ENCODE peak calls at places on chromosomes 16 and 17, in ten cellular contexts. A is breast epithelium; X is CD8-positive, alpha-beta memory T cell; Q is neural progenitor cell; B is cardiac muscle cell; Y is transverse colon; P is endodermal cell; W is sigmoid colon; M is left lung; S is adrenal gland. J is an unnamed sample.

GRCh38 chr16:26396511-26397235 is 670.1 kb upstream of the C16orf82 start:
- DNase-seq in A (no peak), X (no peak), Q (peak; percentile 59), B (no peak), Y (no peak), P (no peak), W (no peak), M (no peak), S (no peak), J (no peak)

GRCh38 chr16:81519298-81520150 is 74.9 kb downstream of the CMIP start:
- DNase-seq in A (no peak), X (no peak), Q (no peak), B (no peak), Y (no peak), P (no peak), W (no peak), M (no peak), S (no peak), J (no peak)

GRCh38 chr16:75218256-75219076 is at the start of gene CTRB1:
- DNase-seq in A (no peak), X (no peak), Q (no peak), B (no peak), Y (no peak), P (no peak), W (no peak), M (no peak), S (no peak), J (no peak)

GRCh38 chr17:700504-701094 is 14.0 kb downstream of the VPS53 start:
- DNase-seq in A (no peak), X (peak; percentile 43), Q (peak; percentile 38), B (peak; percentile 61), Y (no peak), P (no peak), W (no peak), M (no peak), S (no peak), J (no peak)

GRCh38 chr16:25966172-25967097 is 274.7 kb downstream of the HS3ST4 start:
- DNase-seq in A (no peak), X (no peak), Q (no peak), B (no peak), Y (no peak), P (no peak), W (no peak), M (no peak), S (no peak), J (no peak)

GRCh38 chr17:64448665-64449512 is at the start of gene MILR1:
- DNase-seq in A (peak; percentile 22), X (no peak), Q (no peak), B (peak; percentile 97), Y (peak; percentile 24), P (no peak), W (peak; percentile 71), M (peak; percentile 61), S (peak; percentile 30), J (no peak)

GRCh38 chr17:50027639-50028206 is 28.2 kb upstream of the ITGA3 start:
- DNase-seq in A (peak; percentile 71), X (no peak), Q (no peak), B (peak; percentile 93), Y (peak; percentile 58), P (peak; percentile 79), W (peak; percentile 90), M (peak; percentile 76), S (peak; percentile 80), J (no peak)

GRCh38 chr17:17096438-17097178 is 54.4 kb downstream of the MPRIP start:
- DNase-seq in A (no peak), X (no peak), Q (no peak), B (peak; percentile 62), Y (peak; percentile 41), P (no peak), W (no peak), M (no peak), S (no peak), J (no peak)

GRCh38 chr17:7883781-7884386 is 4.7 kb upstream of the CHD3 start:
- DNase-seq in A (no peak), X (peak; percentile 26), Q (no peak), B (peak; percentile 42), Y (no peak), P (peak; percentile 20), W (no peak), M (no peak), S (no peak), J (no peak)

GRCh38 chr16:53083123-53083522 is 28.3 kb downstream of the CHD9 start:
- DNase-seq in A (no peak), X (no peak), Q (no peak), B (peak; percentile 39), Y (no peak), P (no peak), W (no peak), M (no peak), S (no peak), J (no peak)

GRCh38 chr16:53087101-53087500 is 32.3 kb downstream of the CHD9 start:
- DNase-seq in A (no peak), X (no peak), Q (no peak), B (peak; percentile 33), Y (no peak), P (peak; percentile 66), W (no peak), M (no peak), S (no peak), J (no peak)

GRCh38 chr16:53084141-53084541 is 29.4 kb downstream of the CHD9 start:
- DNase-seq in A (no peak), X (no peak), Q (no peak), B (no peak), Y (no peak), P (no peak), W (no peak), M (no peak), S (no peak), J (no peak)

GRCh38 chr16:53084736-53085538 is 30.1 kb downstream of the CHD9 start:
- DNase-seq in A (no peak), X (no peak), Q (no peak), B (peak; percentile 22), Y (no peak), P (no peak), W (no peak), M (no peak), S (no peak), J (no peak)

GRCh38 chr16:53085539-53086450 is 31.0 kb downstream of the CHD9 start:
- DNase-seq in A (no peak), X (no peak), Q (no peak), B (peak; percentile 80), Y (no peak), P (peak; percentile 41), W (no peak), M (no peak), S (no peak), J (no peak)
- H3K27ac ChIP-seq in A (peak overlapping the region; percentile 92), X (no peak overlapping the region), Q (no peak overlapping the region), B (peak overlapping the region; percentile 17), Y (peak overlapping the region; percentile 54), P (peak overlapping the region; percentile 69), W (peak overlapping the region; percentile 59), M (peak overlapping the region; percentile 61), S (peak overlapping the region; percentile 81), J (no peak overlapping the region)

GRCh38 chr17:55345132-55345531 is 76.5 kb downstream of the MMD start:
- DNase-seq in A (no peak), X (no peak), Q (no peak), B (no peak), Y (no peak), P (no peak), W (no peak), M (no peak), S (no peak), J (no peak)

GRCh38 chr17:55343900-55344513 is 77.6 kb downstream of the MMD start:
- DNase-seq in A (no peak), X (no peak), Q (no peak), B (no peak), Y (no peak), P (no peak), W (no peak), M (no peak), S (no peak), J (no peak)

GRCh38 chr17:55343114-55343513 is 78.4 kb downstream of the HLF start:
- DNase-seq in A (no peak), X (no peak), Q (no peak), B (no peak), Y (no peak), P (no peak), W (no peak), M (no peak), S (no peak), J (no peak)

GRCh38 chr17:55346658-55347057 is 75.0 kb downstream of the MMD start:
- DNase-seq in A (no peak), X (no peak), Q (no peak), B (no peak), Y (no peak), P (no peak), W (no peak), M (no peak), S (no peak), J (no peak)

GRCh38 chr17:55344514-55344997 is 77.1 kb downstream of the MMD start:
- DNase-seq in A (no peak), X (no peak), Q (no peak), B (no peak), Y (no peak), P (no peak), W (no peak), M (no peak), S (no peak), J (no peak)
- H3K4me1 ChIP-seq in A (peaks cover 4% of the 10 kb centered on the region), X (peaks cover 13% of the 10 kb centered on the region), Q (no peaks in the 10 kb centered on the region), B (no peaks in the 10 kb centered on the region), Y (peaks cover 4% of the 10 kb centered on the region), P (no peaks in the 10 kb centered on the region), W (no peaks in the 10 kb centered on the region), M (no peaks in the 10 kb centered on the region), S (peaks cover 7% of the 10 kb centered on the region), J (no peaks in the 10 kb centered on the region)

GRCh38 chr17:75116681-75117080 is 6.9 kb downstream of the ARMC7 start:
- DNase-seq in A (no peak), X (no peak), Q (no peak), B (no peak), Y (no peak), P (no peak), W (no peak), M (no peak), S (no peak), J (no peak)

GRCh38 chr17:75115545-75115944 is 5.8 kb downstream of the ARMC7 start:
- DNase-seq in A (no peak), X (no peak), Q (no peak), B (no peak), Y (no peak), P (no peak), W (no peak), M (no peak), S (no peak), J (no peak)

GRCh38 chr17:75113798-75114551 is 4.2 kb downstream of the ARMC7 start:
- DNase-seq in A (peak; percentile 88), X (peak; percentile 84), Q (peak; percentile 91), B (peak; percentile 94), Y (peak; percentile 94), P (peak; percentile 99), W (peak; percentile 95), M (peak; percentile 89), S (peak; percentile 89), J (peak; percentile 90)

GRCh38 chr17:75124041-75124818 is 7.3 kb downstream of the NT5C start:
- DNase-seq in A (no peak), X (no peak), Q (no peak), B (peak; percentile 78), Y (peak; percentile 95), P (no peak), W (no peak), M (peak; percentile 84), S (peak; percentile 80), J (no peak)

GRCh38 chr17:75118307-75118706 is 8.5 kb downstream of the ARMC7 start:
- DNase-seq in A (no peak), X (no peak), Q (no peak), B (no peak), Y (no peak), P (no peak), W (no peak), M (no peak), S (no peak), J (no peak)
- H3K36me3 ChIP-seq in A (no peaks in the 10 kb centered on the region), X (peaks cover 4% of the 10 kb centered on the region), Q (no peaks in the 10 kb centered on the region), B (peaks cover 3% of the 10 kb centered on the region), Y (no peaks in the 10 kb centered on the region), P (peaks cover 58% of the 10 kb centered on the region), W (peaks cover 6% of the 10 kb centered on the region), M (no peaks in the 10 kb centered on the region), S (no peaks in the 10 kb centered on the region), J (no peaks in the 10 kb centered on the region)

GRCh38 chr16:27703545-27703944 is 153.6 kb downstream of the KATNIP start:
- DNase-seq in A (no peak), X (no peak), Q (no peak), B (peak; percentile 41), Y (no peak), P (no peak), W (peak; percentile 25), M (no peak), S (no peak), J (no peak)
- H3K27ac ChIP-seq in A (no peak overlapping the region), X (no peak overlapping the region), Q (no peak overlapping the region), B (no peak overlapping the region), Y (no peak overlapping the region), P (peak overlapping the region; percentile 30), W (no peak overlapping the region), M (no peak overlapping the region), S (no peak overlapping the region), J (no peak overlapping the region)

J was measured in iPS DF 6.9.